ENCODE peak calls at places on chromosomes 12 and 14, in six cellular contexts. Z is amygdala; E is right lobe of liver; S is stimulated activated CD8-positive, alpha-beta memory T cell treated with anti-CD3 and anti-CD28 coated beads, Interleukin-7, amount 100 ng/mL, for 1 hour; M is neural crest cell; J is CD8-positive, alpha-beta T cell. G is an unnamed sample.

GRCh38 chr14:100629696-100630095 is 42.5 kb upstream of the BEGAIN start:
- DNase-seq in Z (peak; percentile 35), E (no peak), S (no peak), M (no peak), J (no peak), G (no peak)

GRCh38 chr12:54967461-54967860 is 17.1 kb downstream of the TESPA1 start:
- DNase-seq in M (no peak), E (no peak), J (no peak), S (no peak), Z (no peak), G (no peak)

GRCh38 chr12:65511134-65511912 is 232.8 kb downstream of the MSRB3 start:
- DNase-seq in Z (no peak), M (no peak), J (no peak), E (peak; percentile 79), S (no peak), G (no peak)

GRCh38 chr12:131250028-131250950 is 296.6 kb downstream of the ADGRD1 start:
- DNase-seq in M (no peak), E (peak; percentile 32), Z (no peak), S (no peak), J (no peak), G (no peak)

GRCh38 chr12:92503029-92503931 is 199.5 kb upstream of the PLEKHG7 start:
- DNase-seq in E (no peak), Z (no peak), J (no peak), S (no peak), M (no peak), G (no peak)

GRCh38 chr12:95077341-95077740 is 3.9 kb upstream of the NR2C1 start:
- DNase-seq in J (no peak), M (no peak), E (no peak), Z (no peak), S (no peak), G (no peak)

GRCh38 chr12:18827913-18828312 is 90.0 kb downstream of the CAPZA3 start:
- DNase-seq in S (no peak), E (no peak), M (no peak), Z (no peak), J (no peak), G (no peak)

GRCh38 chr12:19220861-19221466 is 91.4 kb downstream of the PLEKHA5 start:
- DNase-seq in E (no peak), J (no peak), S (no peak), M (no peak), Z (no peak), G (no peak)

GRCh38 chr14:79295385-79295784 is 915.9 kb downstream of the DIO2 start:
- DNase-seq in S (no peak), J (no peak), M (no peak), Z (no peak), E (no peak), G (no peak)

G was measured in CD4-positive, alpha-beta memory T cell.